ENCODE peak calls at places on chromosomes 2 and 18, in four cellular contexts. O is A549, Y is HepG2, A is GM12878. P is an unnamed sample.
A peak's percentile ranks its signal among the peaks of the same experiment; 100 is the strongest.

GRCh38 chr2:3379339-3379646 is 201 bp upstream of the TRAPPC12 start:
- DNase-seq in Y (no peak), A (no peak), O (no peak), P (no peak)

GRCh38 chr2:127664895-127665225 is 10.5 kb downstream of the LIMS2 start:
- DNase-seq in O (no peak), A (no peak), Y (no peak), P (no peak)

GRCh38 chr2:237257471-237257951 is 156.5 kb downstream of the COL6A3 start:
- DNase-seq in O (no peak), A (no peak), Y (no peak), P (no peak)

GRCh38 chr2:14189929-14190328 is 442.6 kb upstream of the LRATD1 start:
- DNase-seq in A (no peak), Y (no peak), O (no peak), P (no peak)

GRCh38 chr18:76435321-76435989 is 59.6 kb downstream of the ZNF516 start:
- DNase-seq in Y (no peak), O (no peak), A (no peak), P (no peak)

GRCh38 chr2:232322560-232323327 is 55.8 kb upstream of the ALPP start:
- DNase-seq in O (no peak), Y (no peak), A (no peak), P (no peak)

GRCh38 chr2:235328991-235329390 is 164.9 kb upstream of the AGAP1 start:
- DNase-seq in Y (no peak), O (no peak), A (no peak), P (no peak)

GRCh38 chr2:200253631-200254030 is 52.9 kb upstream of the SPATS2L start:
- DNase-seq in Y (no peak), A (no peak), O (no peak), P (no peak)

GRCh38 chr2:127618551-127618950 is 27.4 kb upstream of the GPR17 start:
- DNase-seq in Y (no peak), A (no peak), O (no peak), P (no peak)

GRCh38 chr2:47016172-47016913 is 100.7 kb upstream of the MCFD2 start:
- DNase-seq in O (peak; percentile 84), Y (no peak), A (no peak), P (peak; percentile 37)

GRCh38 chr2:12931211-12931844 is 214.6 kb downstream of the TRIB2 start:
- DNase-seq in Y (peak; percentile 3), A (no peak), O (peak; percentile 4), P (no peak)

GRCh38 chr2:228986961-228987360 is 284.1 kb downstream of the PID1 start:
- DNase-seq in O (no peak), A (no peak), Y (no peak), P (no peak)

GRCh38 chr18:44945847-44946490 is 265.3 kb downstream of the SETBP1 start:
- DNase-seq in O (no peak), A (no peak), Y (no peak), P (no peak)

GRCh38 chr2:146997488-146997887 is 847.3 kb upstream of the ACVR2A start:
- DNase-seq in Y (no peak), O (no peak), A (no peak), P (no peak)
- TF ChIP-seq POLR2AphosphoS2 in Y (no peak), O (no peak), A (no peak), P (no peak)

DNA sequence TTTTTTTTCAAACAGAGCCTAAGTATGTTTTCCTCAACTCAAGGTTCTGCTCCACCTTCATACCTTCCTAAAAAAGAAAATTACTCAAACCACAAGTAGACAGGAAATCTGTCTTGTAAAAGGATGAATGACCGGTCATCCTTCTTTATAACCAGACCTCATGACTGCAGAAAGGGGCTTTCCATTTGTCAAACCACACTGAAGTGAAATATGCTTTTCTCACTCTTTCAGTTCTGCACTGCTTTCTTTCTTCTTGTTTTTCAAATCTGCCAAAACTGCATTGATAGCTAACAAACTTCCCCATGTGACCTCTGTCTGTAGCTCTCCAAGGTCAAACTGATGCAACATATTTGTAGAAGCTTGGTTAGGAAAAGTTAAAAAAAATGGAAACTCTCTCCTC is 308.9 kb upstream of the CCDC68 start:
- DNase-seq in Y (no peak), A (peak; percentile 94), O (no peak), P (no peak)
- TF ChIP-seq MYC in Y (no peak), A (no peak), O (no peak), P (no peak)

DNA sequence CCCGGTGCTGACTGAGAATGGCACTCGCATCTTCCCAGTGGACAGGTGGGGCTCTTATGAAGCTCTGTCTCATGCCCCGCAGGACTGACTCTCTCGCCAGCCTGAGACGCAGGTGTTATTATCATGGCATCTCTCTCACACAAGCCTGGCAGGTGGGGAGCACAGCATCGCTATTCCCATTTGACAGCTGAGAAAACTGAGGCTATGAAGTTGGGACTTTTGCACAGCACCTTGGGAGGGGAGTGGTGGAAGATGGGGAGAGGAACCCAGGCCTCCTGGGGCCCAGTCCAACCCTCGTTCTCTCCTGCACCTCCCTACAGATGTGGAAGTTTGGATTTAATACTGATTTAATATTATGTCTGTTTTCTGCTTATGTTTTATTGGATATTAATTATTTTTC is 9.0 kb upstream of the NTSR2 start:
- DNase-seq in A (no peak), O (no peak), Y (no peak), P (no peak)
- TF ChIP-seq POLR2AphosphoS2 in A (no peak), O (no peak), Y (no peak), P (no peak)

DNA sequence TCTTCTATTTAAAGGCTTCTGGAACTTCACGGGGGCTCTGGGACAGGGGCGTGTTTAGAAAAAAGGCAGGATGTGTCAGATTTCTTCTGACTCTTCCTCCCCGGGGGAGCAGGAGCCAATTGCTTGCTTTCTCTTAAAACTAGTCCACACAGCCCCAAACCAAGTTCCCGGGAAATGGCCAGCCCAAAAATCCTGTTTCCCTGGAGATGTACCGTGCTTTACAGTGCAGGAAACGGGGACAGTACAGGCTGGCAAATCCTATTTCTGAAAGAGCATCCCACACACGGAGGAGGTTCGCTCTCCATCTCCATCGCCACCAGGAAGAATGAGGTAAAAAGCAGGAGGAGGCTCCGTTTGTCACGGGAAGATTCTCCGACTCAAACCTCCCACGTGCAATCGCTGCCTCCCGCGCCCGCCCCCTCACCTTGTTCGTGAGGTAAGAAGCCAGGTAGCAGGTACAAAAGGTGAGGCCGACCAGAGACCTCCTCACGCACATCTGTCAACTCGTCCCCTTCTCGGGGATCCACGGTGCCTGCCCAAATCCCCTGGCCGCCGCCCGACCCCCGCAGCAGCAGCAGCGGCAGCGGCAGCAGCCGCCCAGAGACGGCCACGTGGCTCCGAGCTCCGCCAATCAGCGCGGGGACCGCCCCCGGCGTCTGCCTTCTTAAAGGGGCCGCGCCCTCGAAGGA is 15.6 kb upstream of the RIOK3 start:
- DNase-seq in A (no peak), Y (peak; percentile 39), O (peak; percentile 51), P (peak; percentile 97)
- TF ChIP-seq MYC in A (peak; percentile 84), Y (peak; percentile 80), O (peak; percentile 39), P (no peak)

DNA sequence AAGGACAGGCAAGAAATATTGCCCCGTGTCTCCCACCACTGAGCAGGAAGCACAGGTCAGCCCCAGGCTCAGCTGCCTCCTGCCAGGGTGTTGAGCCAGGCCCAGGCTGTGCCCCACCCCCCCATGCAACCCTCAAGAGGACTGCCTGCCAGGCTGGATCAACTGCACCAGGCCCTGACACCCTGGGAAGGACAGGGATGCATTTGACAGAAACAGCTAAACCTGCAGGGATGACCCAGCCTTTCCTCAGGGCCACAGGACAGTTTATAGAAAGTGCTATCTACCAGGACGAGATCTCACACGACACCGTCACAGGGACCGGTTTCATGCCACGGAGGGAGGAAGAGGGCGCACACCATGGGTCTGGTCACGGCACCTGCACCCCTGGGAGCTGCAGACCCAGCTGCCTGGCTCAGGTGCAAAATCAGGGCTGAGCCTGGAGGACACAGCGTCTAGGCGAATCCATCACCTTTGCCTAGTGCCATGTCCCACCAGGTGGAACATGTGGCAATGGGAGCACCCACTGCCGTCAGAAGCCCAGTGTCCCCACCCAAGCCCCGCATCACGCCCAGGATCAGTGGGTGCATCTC is 89.7 kb downstream of the TMEM18 start:
- DNase-seq in A (no peak), O (no peak), Y (no peak), P (no peak)
- TF ChIP-seq POLR2AphosphoS2 in A (no peak), O (no peak), Y (no peak), P (no peak)

GRCh38 chr2:160221391-160222276 is 21.6 kb upstream of the ITGB6 start:
- DNase-seq in A (no peak), Y (peak; percentile 61), O (peak; percentile 60), P (no peak)
- TF ChIP-seq MYC in A (no peak), Y (no peak), O (no peak), P (no peak)

GRCh38 chr18:3061581-3062416 is 48.9 kb upstream of the LPIN2 start:
- DNase-seq in O (no peak), A (no peak), Y (no peak), P (no peak)
- TF ChIP-seq POLR2AphosphoS2 in O (no peak), A (no peak), Y (no peak), P (no peak)

DNA sequence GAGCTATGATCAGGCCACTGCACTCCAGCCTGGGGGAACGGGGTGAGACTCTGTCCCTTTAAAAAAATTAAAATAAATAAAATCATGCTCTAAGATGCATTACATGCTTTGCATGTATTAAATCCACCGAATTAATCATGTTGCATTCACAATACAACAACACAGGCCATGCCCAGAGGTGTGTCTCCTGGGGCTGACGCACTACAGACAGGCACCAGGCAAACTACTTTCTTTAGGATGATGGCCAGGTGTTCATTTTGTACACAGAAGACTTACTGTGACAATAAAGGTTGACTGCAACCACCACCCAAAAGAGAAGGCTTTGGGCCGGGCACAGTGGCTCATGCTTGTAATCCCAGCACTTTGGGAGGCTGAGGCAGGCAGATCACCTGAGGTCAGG is 226.8 kb upstream of the PXDN start:
- DNase-seq in A (no peak), Y (no peak), O (no peak), P (no peak)
- TF ChIP-seq MYC in A (no peak), Y (no peak), O (no peak), P (no peak)

DNA sequence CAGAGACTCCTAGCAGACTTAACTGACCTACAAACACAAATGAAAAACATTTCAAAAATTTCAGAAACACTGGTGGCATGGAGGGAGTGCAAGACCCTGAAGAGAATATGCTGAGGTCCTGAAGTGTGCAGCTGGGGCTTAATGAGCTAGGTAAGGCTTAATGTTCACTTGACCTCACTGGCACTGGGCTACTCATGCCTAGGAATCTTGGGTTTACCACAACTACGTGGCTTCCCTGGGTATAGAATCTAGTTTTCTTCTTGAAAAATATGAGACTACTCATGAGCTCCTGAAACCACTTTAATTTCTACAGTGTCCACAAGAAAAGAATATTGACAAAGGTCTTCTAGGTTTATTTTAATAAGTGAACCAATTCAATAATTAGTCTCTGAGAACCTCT is 139.8 kb downstream of the HNMT start:
- DNase-seq in Y (no peak), O (no peak), A (no peak), P (no peak)
- TF ChIP-seq POLR2AphosphoS2 in Y (no peak), O (no peak), A (no peak), P (no peak)